ENCODE peak calls at places on chromosomes 4 and X, in seven cellular contexts. One of them, this sample, is unnamed.
A peak's percentile ranks its signal among the peaks of the same experiment; 100 is the strongest.

GRCh38 chr4:31379364-31379763 is 659.2 kb downstream of the PCDH7 start:
- DNase-seq in GM12878: no peak
- DNase-seq in HCT116: no peak
- DNase-seq in K562: no peak
- DNase-seq in HepG2: no peak
- DNase-seq in IMR-90: no peak
- DNase-seq in H1: no peak
- DNase-seq in this sample: no peak

GRCh38 chr4:8044699-8045098 is 105.0 kb upstream of the AFAP1 start:
- DNase-seq in K562: no peak
- DNase-seq in HCT116: no peak
- DNase-seq in IMR-90: no peak
- DNase-seq in GM12878: no peak
- DNase-seq in HepG2: no peak
- DNase-seq in H1: no peak
- DNase-seq in this sample: no peak

GRCh38 chrX:79462458-79462857 is 95.3 kb upstream of the ITM2A start:
- DNase-seq in K562: no peak
- DNase-seq in H1: no peak
- DNase-seq in HepG2: no peak
- DNase-seq in IMR-90: no peak
- DNase-seq in GM12878: no peak
- DNase-seq in HCT116: no peak
- DNase-seq in this sample: no peak

GRCh38 chr4:99165978-99166377 is 21.9 kb upstream of the ADH4 start:
- DNase-seq in HepG2: no peak
- DNase-seq in K562: no peak
- DNase-seq in GM12878: no peak
- DNase-seq in H1: no peak
- DNase-seq in HCT116: no peak
- DNase-seq in IMR-90: no peak
- DNase-seq in this sample: no peak

GRCh38 chrX:13028871-13029336 is 15.5 kb downstream of the FAM9C start:
- DNase-seq in H1: no peak
- DNase-seq in HepG2: peak; percentile 51
- DNase-seq in K562: no peak
- DNase-seq in IMR-90: no peak
- DNase-seq in HCT116: no peak
- DNase-seq in GM12878: no peak
- DNase-seq in this sample: no peak

GRCh38 chr4:14916554-14917304 is 85.6 kb upstream of the CPEB2 start:
- DNase-seq in HepG2: peak; percentile 23
- DNase-seq in HCT116: peak; percentile 10
- DNase-seq in H1: no peak
- DNase-seq in GM12878: peak; percentile 12
- DNase-seq in K562: no peak
- DNase-seq in IMR-90: peak; percentile 84
- DNase-seq in this sample: no peak

GRCh38 chr4:102036619-102037376 is 246.3 kb downstream of the BANK1 start:
- DNase-seq in IMR-90: peak; percentile 25
- DNase-seq in GM12878: no peak
- DNase-seq in H1: no peak
- DNase-seq in HCT116: no peak
- DNase-seq in K562: no peak
- DNase-seq in HepG2: no peak
- DNase-seq in this sample: no peak

GRCh38 chr4:13445841-13446790 is 38.0 kb downstream of the RAB28 start:
- DNase-seq in H1: no peak
- DNase-seq in HCT116: no peak
- DNase-seq in HepG2: no peak
- DNase-seq in K562: no peak
- DNase-seq in IMR-90: no peak
- DNase-seq in GM12878: no peak
- DNase-seq in this sample: no peak

GRCh38 chrX:113548308-113549015 is 707.8 kb upstream of the AMOT start:
- DNase-seq in HepG2: no peak
- DNase-seq in H1: no peak
- DNase-seq in GM12878: no peak
- DNase-seq in IMR-90: no peak
- DNase-seq in HCT116: no peak
- DNase-seq in K562: no peak
- DNase-seq in this sample: no peak

GRCh38 chr4:42555828-42556227 is 101.1 kb downstream of the ATP8A1 start:
- DNase-seq in H1: no peak
- DNase-seq in GM12878: no peak
- DNase-seq in K562: no peak
- DNase-seq in HepG2: no peak
- DNase-seq in IMR-90: no peak
- DNase-seq in HCT116: no peak
- DNase-seq in this sample: peak; percentile 28

GRCh38 chrX:44570524-44570923 is 27.9 kb upstream of the FUNDC1 start:
- DNase-seq in HCT116: no peak
- DNase-seq in K562: no peak
- DNase-seq in GM12878: no peak
- DNase-seq in H1: no peak
- DNase-seq in IMR-90: peak; percentile 28
- DNase-seq in HepG2: no peak
- DNase-seq in this sample: no peak

GRCh38 chr4:26557164-26557563 is 26.7 kb upstream of the TBC1D19 start:
- DNase-seq in H1: no peak
- DNase-seq in HepG2: no peak
- DNase-seq in HCT116: no peak
- DNase-seq in K562: no peak
- DNase-seq in GM12878: no peak
- DNase-seq in IMR-90: peak; percentile 95
- DNase-seq in this sample: no peak

GRCh38 chr4:73707918-73708577 is 32.3 kb upstream of the CXCL8 start:
- DNase-seq in K562: peak; percentile 71
- DNase-seq in HepG2: no peak
- DNase-seq in H1: no peak
- DNase-seq in IMR-90: peak; percentile 95
- DNase-seq in HCT116: peak; percentile 42
- DNase-seq in GM12878: no peak
- DNase-seq in this sample: peak; percentile 90

GRCh38 chr4:79281577-79282359 is 44.1 kb downstream of the NAA11 start:
- DNase-seq in H1: no peak
- DNase-seq in K562: no peak
- DNase-seq in HepG2: no peak
- DNase-seq in GM12878: no peak
- DNase-seq in HCT116: no peak
- DNase-seq in IMR-90: no peak
- DNase-seq in this sample: no peak

GRCh38 chr4:143234153-143234552 is 49.4 kb downstream of the USP38 start:
- DNase-seq in HepG2: no peak
- DNase-seq in HCT116: no peak
- DNase-seq in GM12878: no peak
- DNase-seq in IMR-90: peak; percentile 61
- DNase-seq in H1: no peak
- DNase-seq in K562: no peak
- DNase-seq in this sample: no peak

GRCh38 chr4:7885216-7886134 is 54.2 kb downstream of the AFAP1 start:
- DNase-seq in H1: no peak
- DNase-seq in IMR-90: no peak
- DNase-seq in HepG2: no peak
- DNase-seq in HCT116: no peak
- DNase-seq in GM12878: no peak
- DNase-seq in K562: no peak
- DNase-seq in this sample: no peak

GRCh38 chr4:40934671-40935070 is 184.9 kb downstream of the NSUN7 start:
- DNase-seq in H1: peak; percentile 3
- DNase-seq in IMR-90: no peak
- DNase-seq in K562: no peak
- DNase-seq in HepG2: no peak
- DNase-seq in GM12878: no peak
- DNase-seq in HCT116: no peak
- DNase-seq in this sample: no peak

DNA sequence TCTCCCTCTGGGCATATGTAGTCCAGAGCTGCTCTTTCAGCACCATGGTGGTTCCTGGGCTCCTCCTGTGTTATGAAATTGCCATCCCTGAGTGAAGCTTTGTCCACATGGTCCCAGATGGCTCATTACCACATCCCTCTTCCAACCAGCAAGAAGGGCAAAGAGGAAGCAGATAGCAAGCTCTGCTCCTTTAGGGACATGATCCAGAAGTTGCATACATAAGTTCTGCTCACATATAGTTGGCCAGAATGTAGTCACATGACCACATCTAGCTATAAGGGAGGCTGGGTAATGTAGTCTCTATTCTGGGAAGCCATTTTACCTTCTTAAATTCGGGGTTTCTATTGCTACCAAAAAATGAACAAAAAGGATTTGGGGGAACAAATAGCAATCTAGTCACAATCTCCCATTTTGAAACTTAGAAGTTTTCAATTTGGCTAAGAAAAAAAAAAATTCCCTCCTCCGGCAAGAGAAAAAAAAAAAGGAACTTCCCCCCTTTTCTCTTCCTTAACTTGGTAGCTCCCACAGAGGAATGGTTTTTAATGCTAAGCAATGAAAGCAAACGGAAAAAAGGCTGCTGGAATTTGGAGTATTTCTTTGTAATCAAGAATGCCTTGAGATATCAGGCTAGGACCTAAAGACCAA is 88.2 kb upstream of the USP9X start:
- DNase-seq in IMR-90: peak; percentile 81
- DNase-seq in HepG2: peak; percentile 70
- DNase-seq in HCT116: peak; percentile 42
- DNase-seq in K562: peak; percentile 62
- DNase-seq in GM12878: no peak
- DNase-seq in H1: no peak
- DNase-seq in this sample: peak; percentile 78
- H3K9ac ChIP-seq in IMR-90: peak overlapping the region; percentile 11
- H3K9ac ChIP-seq in HepG2: peak overlapping the region; percentile 46
- H3K9ac ChIP-seq in HCT116: no peak overlapping the region
- H3K9ac ChIP-seq in K562: no peak overlapping the region
- H3K9ac ChIP-seq in GM12878: no peak overlapping the region
- H3K9ac ChIP-seq in H1: no peak overlapping the region
- H3K9ac ChIP-seq in this sample: peak overlapping the region; percentile 9

DNA sequence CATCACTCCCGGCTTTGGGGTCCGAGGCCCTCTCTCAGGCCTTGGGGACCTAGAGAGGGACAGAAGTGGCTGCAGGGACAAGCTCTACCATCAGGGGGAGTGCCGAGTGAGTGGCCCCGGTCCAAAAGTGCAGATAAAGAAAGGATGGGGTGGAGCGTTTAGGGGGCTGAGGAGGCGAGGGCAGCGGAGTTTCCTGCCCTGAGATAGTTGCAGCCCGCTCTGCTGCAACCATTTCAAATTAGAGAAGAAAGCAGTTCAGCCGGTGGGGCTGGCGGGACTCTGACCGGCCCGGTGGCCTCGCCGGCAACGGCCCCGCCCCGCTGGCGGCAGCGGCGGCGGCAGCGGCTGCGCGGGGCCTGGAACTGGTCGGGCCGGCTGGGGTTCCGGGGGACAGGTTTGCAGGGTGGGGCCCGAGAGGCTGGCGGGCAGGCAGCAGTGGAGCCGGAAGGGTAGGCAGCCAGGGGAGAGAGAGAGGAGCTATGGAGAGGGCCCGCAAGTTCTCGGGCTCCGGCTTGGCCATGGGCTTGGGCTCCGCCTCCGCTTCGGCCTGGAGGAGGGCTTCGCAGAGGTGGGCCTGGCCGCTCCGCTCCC is 7.6 kb downstream of the DLG3 start:
- DNase-seq in HCT116: peak; percentile 18
- DNase-seq in IMR-90: peak; percentile 17
- DNase-seq in GM12878: no peak
- DNase-seq in H1: no peak
- DNase-seq in HepG2: peak; percentile 19
- DNase-seq in K562: peak; percentile 78
- DNase-seq in this sample: peak; percentile 39
- TF ChIP-seq POLR2A in HCT116: no peak
- TF ChIP-seq POLR2A in IMR-90: no peak
- TF ChIP-seq POLR2A in GM12878: no peak
- TF ChIP-seq POLR2A in H1: no peak
- TF ChIP-seq POLR2A in HepG2: no peak
- TF ChIP-seq POLR2A in K562: no peak
- TF ChIP-seq POLR2A in this sample: no peak

GRCh38 chr4:53672873-53673272 is 81.6 kb upstream of the LNX1 start:
- DNase-seq in GM12878: no peak
- DNase-seq in K562: no peak
- DNase-seq in H1: no peak
- DNase-seq in HCT116: no peak
- DNase-seq in IMR-90: no peak
- DNase-seq in HepG2: no peak
- DNase-seq in this sample: no peak

GRCh38 chr4:53680588-53680987 is 89.3 kb upstream of the LNX1 start:
- DNase-seq in HCT116: no peak
- DNase-seq in GM12878: no peak
- DNase-seq in HepG2: no peak
- DNase-seq in IMR-90: no peak
- DNase-seq in K562: no peak
- DNase-seq in H1: no peak
- DNase-seq in this sample: no peak

GRCh38 chr4:53680168-53680567 is 88.9 kb upstream of the LNX1 start:
- DNase-seq in IMR-90: no peak
- DNase-seq in GM12878: no peak
- DNase-seq in HCT116: no peak
- DNase-seq in H1: no peak
- DNase-seq in K562: no peak
- DNase-seq in HepG2: no peak
- DNase-seq in this sample: no peak

GRCh38 chr4:53674891-53675290 is 83.6 kb upstream of the LNX1 start:
- DNase-seq in IMR-90: no peak
- DNase-seq in K562: no peak
- DNase-seq in HCT116: no peak
- DNase-seq in HepG2: no peak
- DNase-seq in GM12878: no peak
- DNase-seq in H1: no peak
- DNase-seq in this sample: no peak

GRCh38 chr4:53676402-53676871 is 85.2 kb upstream of the LNX1 start:
- DNase-seq in K562: no peak
- DNase-seq in IMR-90: peak; percentile 74
- DNase-seq in HCT116: no peak
- DNase-seq in HepG2: no peak
- DNase-seq in GM12878: no peak
- DNase-seq in H1: no peak
- DNase-seq in this sample: no peak
- H3K27ac ChIP-seq in K562: no peak overlapping the region
- H3K27ac ChIP-seq in IMR-90: no peak overlapping the region
- H3K27ac ChIP-seq in HCT116: no peak overlapping the region
- H3K27ac ChIP-seq in HepG2: no peak overlapping the region
- H3K27ac ChIP-seq in GM12878: no peak overlapping the region
- H3K27ac ChIP-seq in H1: no peak overlapping the region
- H3K27ac ChIP-seq in this sample: no peak overlapping the region

DNA sequence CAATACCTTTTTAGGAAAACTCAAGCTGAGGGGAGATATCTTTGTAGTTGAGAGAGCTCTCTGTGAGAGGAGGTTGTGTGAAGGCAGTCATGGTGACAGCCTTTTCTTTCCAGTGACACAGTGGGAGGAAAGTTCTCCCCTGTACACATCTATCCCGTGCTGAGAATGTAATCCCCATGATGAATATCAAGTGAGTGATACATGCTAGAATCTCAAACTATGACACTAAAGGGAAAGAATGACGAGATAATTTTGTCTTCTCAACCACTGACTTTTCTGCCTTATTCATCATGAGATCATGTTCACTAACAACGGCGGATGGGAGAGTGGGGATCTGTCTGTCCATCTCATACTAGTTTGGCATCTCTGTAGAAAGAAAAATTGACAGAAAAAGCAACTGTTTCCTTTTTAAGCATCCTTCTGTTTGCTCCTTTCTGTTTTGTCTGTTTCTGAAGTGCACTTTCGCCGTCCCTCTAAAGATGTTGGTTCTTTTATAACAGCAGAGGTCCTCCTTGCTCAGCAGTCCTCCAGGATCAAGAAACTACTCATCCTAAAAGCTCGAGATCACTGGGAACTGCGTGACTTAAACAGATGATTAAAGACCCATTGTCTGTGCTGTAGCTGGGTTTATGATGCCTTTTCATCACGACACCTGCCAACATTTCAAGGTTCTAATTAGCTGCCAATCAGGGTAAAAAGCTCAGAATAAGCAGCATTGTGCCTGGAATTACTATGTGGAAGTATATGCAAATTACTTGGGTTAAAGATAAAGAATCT is 137.6 kb downstream of the DCK start:
- DNase-seq in HCT116: no peak
- DNase-seq in GM12878: no peak
- DNase-seq in H1: no peak
- DNase-seq in K562: no peak
- DNase-seq in HepG2: no peak
- DNase-seq in IMR-90: peak; percentile 89
- DNase-seq in this sample: no peak
- H3K9ac ChIP-seq in HCT116: no peak overlapping the region
- H3K9ac ChIP-seq in GM12878: no peak overlapping the region
- H3K9ac ChIP-seq in H1: no peak overlapping the region
- H3K9ac ChIP-seq in K562: no peak overlapping the region
- H3K9ac ChIP-seq in HepG2: no peak overlapping the region
- H3K9ac ChIP-seq in IMR-90: peak overlapping the region; percentile 40
- H3K9ac ChIP-seq in this sample: no peak overlapping the region